ENCODE peak calls at places on chromosome 19, in four cellular contexts. S, Y, G and I are unnamed samples.

GRCh38 chr19:37869766-37870340 is 36.5 kb downstream of the WDR87 start:
- DNase-seq in Y (no peak), G (no peak), S (no peak), I (no peak)

GRCh38 chr19:3818479-3818878 is 32.3 kb upstream of the MATK start:
- DNase-seq in G (no peak), Y (no peak), S (no peak), I (no peak)

GRCh38 chr19:55075366-55075998 is at the start of gene EPS8L1:
- DNase-seq in Y (no peak), S (no peak), G (no peak), I (no peak)

GRCh38 chr19:6802336-6803035 is 30.0 kb downstream of the VAV1 start:
- DNase-seq in S (no peak), Y (peak), G (peak), I (no peak)

GRCh38 chr19:3479177-3479818 is 1.0 kb downstream of the SMIM24 start:
- DNase-seq in S (no peak), Y (no peak), G (no peak), I (no peak)

GRCh38 chr19:40908981-40909380 is 26.9 kb upstream of the CYP2A7 start:
- DNase-seq in S (no peak), Y (peak), G (no peak), I (no peak)

GRCh38 chr19:44677019-44677809 is 5.9 kb downstream of the CEACAM19 start:
- DNase-seq in G (no peak), Y (no peak), S (peak), I (no peak)

GRCh38 chr19:39814595-39814994 is 19.4 kb downstream of the DYRK1B start:
- DNase-seq in G (no peak), S (no peak), Y (no peak), I (no peak)

GRCh38 chr19:17579523-17580244 is 24.2 kb downstream of the COLGALT1 start:
- DNase-seq in G (no peak), S (no peak), Y (peak), I (no peak)

GRCh38 chr19:787551-787950 is 9.7 kb upstream of the PTBP1 start:
- DNase-seq in Y (no peak), G (no peak), S (no peak), I (no peak)